ENCODE peak calls at places on chromosomes 12 and 14, in seven cellular contexts. L is BE2C, R is transverse colon, Q is AG09309, G is pancreas, J is AG04450, K is astrocyte of the spinal cord. V is an unnamed sample.

GRCh38 chr14:73888971-73889370 is 2.3 kb downstream of the ZNF410 start:
- DNase-seq in L (no peak), R (no peak), Q (peak; percentile 42), G (no peak), J (no peak), K (no peak), V (peak; percentile 31)

GRCh38 chr12:41576925-41577324 is 388.8 kb downstream of the PDZRN4 start:
- DNase-seq in L (no peak), R (no peak), Q (no peak), G (no peak), J (no peak), K (no peak), V (no peak)

GRCh38 chr12:34163443-34163842 is 141.1 kb downstream of the ALG10 start:
- DNase-seq in L (no peak), R (no peak), Q (no peak), G (peak; percentile 75), J (no peak), K (no peak), V (no peak)

GRCh38 chr12:106001105-106001489 is 137.7 kb downstream of the NUAK1 start:
- DNase-seq in L (no peak), R (no peak), Q (no peak), G (no peak), J (no peak), K (no peak), V (no peak)

GRCh38 chr12:104177336-104177662 is 38.3 kb upstream of the TXNRD1 start:
- DNase-seq in L (no peak), R (no peak), Q (no peak), G (no peak), J (no peak), K (no peak), V (no peak)

GRCh38 chr14:74599201-74599809 is 12.7 kb downstream of the LTBP2 start:
- DNase-seq in L (no peak), R (no peak), Q (no peak), G (no peak), J (no peak), K (no peak), V (peak; percentile 64)

GRCh38 chr12:3252416-3252815 is 175.2 kb downstream of the TSPAN9 start:
- DNase-seq in L (no peak), R (peak; percentile 72), Q (no peak), G (no peak), J (peak; percentile 65), K (peak; percentile 60), V (peak; percentile 90)

GRCh38 chr14:96797943-96798349 is 764 bp downstream of the VRK1 start:
- DNase-seq in L (peak; percentile 31), R (no peak), Q (no peak), G (no peak), J (no peak), K (no peak), V (no peak)

GRCh38 chr12:126907900-126908764 is 1358.8 kb upstream of the TMEM132C start:
- DNase-seq in L (no peak), R (no peak), Q (no peak), G (no peak), J (no peak), K (no peak), V (no peak)

DNA sequence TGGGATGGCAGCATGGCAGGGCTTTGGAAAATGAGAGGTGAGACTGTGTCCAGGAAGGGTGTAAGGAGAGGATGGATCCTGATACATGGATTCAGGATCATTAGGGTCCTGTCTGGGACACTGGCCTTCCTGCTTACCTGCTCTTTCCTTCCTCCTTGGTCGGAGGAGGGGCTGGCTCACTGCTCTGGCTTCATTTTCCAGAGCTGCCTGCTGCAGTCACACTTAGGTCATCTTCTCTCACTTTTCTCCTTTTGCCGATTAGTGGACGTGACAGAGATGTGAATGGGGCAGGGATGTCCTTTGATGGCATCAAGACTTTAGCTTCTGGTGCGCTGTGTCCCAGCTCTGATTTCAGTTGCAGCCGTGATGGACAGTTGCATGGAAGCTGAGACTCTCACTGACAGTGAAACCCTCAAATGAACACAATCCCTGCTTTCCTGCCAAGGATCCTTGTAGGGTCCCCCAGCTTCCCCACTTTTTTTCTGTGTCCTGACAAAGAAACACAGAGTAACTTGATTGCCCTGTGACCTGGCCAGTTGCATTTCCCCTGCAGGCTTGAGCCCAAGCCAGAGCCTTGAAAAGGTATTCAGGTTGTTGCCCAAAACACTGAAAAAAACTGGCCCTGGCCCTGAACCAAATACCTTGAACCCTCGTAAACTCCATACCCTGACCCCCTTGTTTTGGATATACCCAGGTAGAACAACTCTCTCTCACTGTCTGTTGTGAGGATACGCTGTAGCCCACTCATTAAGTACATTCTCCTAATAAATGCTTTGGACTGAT is 756 bp upstream of the CIDEB start:
- DNase-seq in L (no peak), R (no peak), Q (no peak), G (peak; percentile 8), J (no peak), K (no peak), V (no peak)
- TF ChIP-seq CTCF in L (no peak), R (peak; percentile 6), Q (no peak), G (no peak), J (no peak), K (no peak), V (no peak)

GRCh38 chr12:72272731-72273498 is 745 bp downstream of the TRHDE start:
- DNase-seq in L (no peak), R (no peak), Q (no peak), G (peak; percentile 76), J (no peak), K (peak; percentile 58), V (no peak)
- H3K4me3 ChIP-seq in L (no peak overlapping the region), R (peak overlapping the region; percentile 14), Q (peak overlapping the region; percentile 60), G (peak overlapping the region; percentile 59), J (peak overlapping the region; percentile 94), K (peak overlapping the region; percentile 80), V (peak overlapping the region; percentile 48)

GRCh38 chr12:24852420-24852819 is 96.5 kb downstream of the BCAT1 start:
- DNase-seq in L (no peak), R (no peak), Q (no peak), G (no peak), J (no peak), K (peak; percentile 24), V (no peak)
- TF ChIP-seq CTCF in L (peak; percentile 28), R (peak; percentile 13), Q (peak; percentile 14), G (peak; percentile 29), J (peak; percentile 42), K (peak; percentile 36), V (peak; percentile 40)

GRCh38 chr12:132188451-132189298 is 44.4 kb downstream of the NOC4L start:
- DNase-seq in L (no peak), R (no peak), Q (no peak), G (peak; percentile 53), J (no peak), K (no peak), V (no peak)
- H3K4me3 ChIP-seq in L (no peak overlapping the region), R (peak overlapping the region; percentile 22), Q (peak overlapping the region; percentile 46), G (peak overlapping the region; percentile 23), J (peak overlapping the region; percentile 64), K (peak overlapping the region; percentile 47), V (peak overlapping the region; percentile 66)

DNA sequence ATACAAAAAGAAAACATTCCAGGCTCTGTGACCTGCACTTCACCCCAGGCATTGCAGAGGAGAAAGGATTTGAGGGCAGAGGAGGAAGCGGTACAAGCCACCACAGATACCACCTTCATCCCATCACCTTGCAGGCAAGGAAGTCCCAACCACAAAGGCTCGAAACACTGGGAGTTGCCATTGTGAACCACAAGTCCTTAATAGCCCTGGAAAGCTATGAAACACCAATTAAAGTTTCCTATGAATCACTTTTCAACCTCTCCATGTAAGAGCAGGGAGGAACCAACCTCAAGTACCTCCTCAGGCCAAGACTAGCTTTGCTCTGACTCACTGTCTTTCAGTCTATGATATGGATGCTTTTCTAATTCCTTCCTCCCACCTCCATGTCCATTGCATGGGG is 27.0 kb downstream of the MAP3K9 start:
- DNase-seq in L (no peak), R (no peak), Q (peak; percentile 31), G (no peak), J (no peak), K (peak; percentile 89), V (no peak)
- TF ChIP-seq CTCF in L (no peak), R (no peak), Q (no peak), G (no peak), J (no peak), K (no peak), V (no peak)

GRCh38 chr12:62760779-62761178 is 174.2 kb downstream of the PPM1H start:
- DNase-seq in L (no peak), R (no peak), Q (no peak), G (no peak), J (no peak), K (no peak), V (peak; percentile 61)
- H3K4me3 ChIP-seq in L (no peak overlapping the region), R (no peak overlapping the region), Q (no peak overlapping the region), G (no peak overlapping the region), J (no peak overlapping the region), K (no peak overlapping the region), V (no peak overlapping the region)

GRCh38 chr14:21092147-21093011 is 6.1 kb downstream of the ZNF219 start:
- DNase-seq in L (peak; percentile 87), R (peak; percentile 92), Q (no peak), G (peak; percentile 95), J (no peak), K (peak; percentile 67), V (peak; percentile 71)

GRCh38 chr14:21093018-21093417 is 5.4 kb downstream of the ZNF219 start:
- DNase-seq in L (no peak), R (no peak), Q (no peak), G (no peak), J (no peak), K (no peak), V (no peak)

GRCh38 chr14:21095430-21096205 is 2.8 kb downstream of the ZNF219 start:
- DNase-seq in L (no peak), R (no peak), Q (no peak), G (no peak), J (no peak), K (no peak), V (peak; percentile 39)

GRCh38 chr14:21091784-21092146 is 6.7 kb downstream of the ZNF219 start:
- DNase-seq in L (no peak), R (no peak), Q (no peak), G (peak; percentile 74), J (no peak), K (no peak), V (no peak)

GRCh38 chr14:21093769-21094681 is 4.4 kb downstream of the ZNF219 start:
- DNase-seq in L (peak; percentile 70), R (no peak), Q (no peak), G (no peak), J (no peak), K (no peak), V (no peak)
- TF ChIP-seq CTCF in L (peak; percentile 45), R (no peak), Q (no peak), G (no peak), J (peak; percentile 54), K (peak; percentile 46), V (peak; percentile 40)

GRCh38 chr14:27573018-27573417 is 975.2 kb upstream of the NOVA1 start:
- DNase-seq in L (no peak), R (no peak), Q (no peak), G (no peak), J (no peak), K (no peak), V (no peak)
- H3K4me3 ChIP-seq in L (no peak overlapping the region), R (no peak overlapping the region), Q (no peak overlapping the region), G (no peak overlapping the region), J (no peak overlapping the region), K (no peak overlapping the region), V (no peak overlapping the region)